ENCODE peak calls at places on chromosomes 7 and 10, in seven cellular contexts. One of them, this sample, is unnamed.

GRCh38 chr10:110684800-110685446 is 40.8 kb downstream of the RBM20 start:
- DNase-seq in stimulated activated CD4-positive, alpha-beta T cell treated with anti-CD3 and anti-CD28 coated beads, Interleukin-1b, Interleukin-23, amount 100 ng/mL, for 1 hour: no peak
- DNase-seq in fibroblast of pulmonary artery: no peak
- DNase-seq in substantia nigra: no peak
- DNase-seq in HuH-7.5: no peak
- DNase-seq in occipital lobe: no peak
- DNase-seq in sigmoid colon: no peak
- DNase-seq in this sample: no peak

GRCh38 chr10:30784521-30784895 is 155.0 kb upstream of the LYZL2 start:
- DNase-seq in fibroblast of pulmonary artery: peak; percentile 83
- DNase-seq in substantia nigra: no peak
- DNase-seq in occipital lobe: no peak
- DNase-seq in sigmoid colon: peak; percentile 44
- DNase-seq in stimulated activated CD4-positive, alpha-beta T cell treated with anti-CD3 and anti-CD28 coated beads, Interleukin-1b, Interleukin-23, amount 100 ng/mL, for 1 hour: no peak
- DNase-seq in HuH-7.5: no peak
- DNase-seq in this sample: no peak

GRCh38 chr7:148398844-148399365 is 191.7 kb upstream of the C7orf33 start:
- DNase-seq in fibroblast of pulmonary artery: no peak
- DNase-seq in occipital lobe: no peak
- DNase-seq in HuH-7.5: no peak
- DNase-seq in substantia nigra: no peak
- DNase-seq in sigmoid colon: no peak
- DNase-seq in stimulated activated CD4-positive, alpha-beta T cell treated with anti-CD3 and anti-CD28 coated beads, Interleukin-1b, Interleukin-23, amount 100 ng/mL, for 1 hour: no peak
- DNase-seq in this sample: no peak

GRCh38 chr7:12403287-12404181 is at the start of gene VWDE:
- DNase-seq in fibroblast of pulmonary artery: peak; percentile 8
- DNase-seq in substantia nigra: no peak
- DNase-seq in occipital lobe: peak; percentile 48
- DNase-seq in HuH-7.5: peak; percentile 65
- DNase-seq in stimulated activated CD4-positive, alpha-beta T cell treated with anti-CD3 and anti-CD28 coated beads, Interleukin-1b, Interleukin-23, amount 100 ng/mL, for 1 hour: no peak
- DNase-seq in sigmoid colon: no peak
- DNase-seq in this sample: no peak

GRCh38 chr7:104845541-104845940 is 168.5 kb upstream of the KMT2E start:
- DNase-seq in occipital lobe: peak; percentile 52
- DNase-seq in sigmoid colon: no peak
- DNase-seq in stimulated activated CD4-positive, alpha-beta T cell treated with anti-CD3 and anti-CD28 coated beads, Interleukin-1b, Interleukin-23, amount 100 ng/mL, for 1 hour: no peak
- DNase-seq in substantia nigra: peak; percentile 80
- DNase-seq in fibroblast of pulmonary artery: no peak
- DNase-seq in HuH-7.5: no peak
- DNase-seq in this sample: no peak

GRCh38 chr7:11077816-11078215 is 104.1 kb downstream of the PHF14 start:
- DNase-seq in sigmoid colon: no peak
- DNase-seq in occipital lobe: no peak
- DNase-seq in substantia nigra: no peak
- DNase-seq in HuH-7.5: no peak
- DNase-seq in fibroblast of pulmonary artery: no peak
- DNase-seq in stimulated activated CD4-positive, alpha-beta T cell treated with anti-CD3 and anti-CD28 coated beads, Interleukin-1b, Interleukin-23, amount 100 ng/mL, for 1 hour: no peak
- DNase-seq in this sample: no peak

GRCh38 chr7:101913876-101914275 is 96.5 kb downstream of the CUX1 start:
- DNase-seq in HuH-7.5: no peak
- DNase-seq in stimulated activated CD4-positive, alpha-beta T cell treated with anti-CD3 and anti-CD28 coated beads, Interleukin-1b, Interleukin-23, amount 100 ng/mL, for 1 hour: no peak
- DNase-seq in fibroblast of pulmonary artery: peak; percentile 75
- DNase-seq in occipital lobe: no peak
- DNase-seq in sigmoid colon: no peak
- DNase-seq in substantia nigra: no peak
- DNase-seq in this sample: no peak

GRCh38 chr10:11689945-11690736 is 52.0 kb upstream of the ECHDC3 start:
- DNase-seq in sigmoid colon: no peak
- DNase-seq in substantia nigra: no peak
- DNase-seq in stimulated activated CD4-positive, alpha-beta T cell treated with anti-CD3 and anti-CD28 coated beads, Interleukin-1b, Interleukin-23, amount 100 ng/mL, for 1 hour: no peak
- DNase-seq in HuH-7.5: no peak
- DNase-seq in fibroblast of pulmonary artery: no peak
- DNase-seq in occipital lobe: no peak
- DNase-seq in this sample: no peak

GRCh38 chr7:24435002-24435401 is 138.2 kb upstream of the PALS2 start:
- DNase-seq in occipital lobe: no peak
- DNase-seq in fibroblast of pulmonary artery: no peak
- DNase-seq in HuH-7.5: no peak
- DNase-seq in substantia nigra: no peak
- DNase-seq in stimulated activated CD4-positive, alpha-beta T cell treated with anti-CD3 and anti-CD28 coated beads, Interleukin-1b, Interleukin-23, amount 100 ng/mL, for 1 hour: no peak
- DNase-seq in sigmoid colon: no peak
- DNase-seq in this sample: no peak

GRCh38 chr10:97714401-97715258 is 1.1 kb downstream of the MARVELD1 start:
- DNase-seq in HuH-7.5: peak; percentile 81
- DNase-seq in substantia nigra: peak; percentile 59
- DNase-seq in stimulated activated CD4-positive, alpha-beta T cell treated with anti-CD3 and anti-CD28 coated beads, Interleukin-1b, Interleukin-23, amount 100 ng/mL, for 1 hour: no peak
- DNase-seq in sigmoid colon: peak; percentile 94
- DNase-seq in occipital lobe: no peak
- DNase-seq in fibroblast of pulmonary artery: peak; percentile 82
- DNase-seq in this sample: no peak

GRCh38 chr10:79381804-79382221 is 34.5 kb downstream of the PPIF start:
- DNase-seq in stimulated activated CD4-positive, alpha-beta T cell treated with anti-CD3 and anti-CD28 coated beads, Interleukin-1b, Interleukin-23, amount 100 ng/mL, for 1 hour: no peak
- DNase-seq in HuH-7.5: peak; percentile 55
- DNase-seq in substantia nigra: peak; percentile 76
- DNase-seq in fibroblast of pulmonary artery: peak; percentile 86
- DNase-seq in occipital lobe: no peak
- DNase-seq in sigmoid colon: peak; percentile 97
- DNase-seq in this sample: no peak

GRCh38 chr7:135578569-135578968 is 20.9 kb downstream of the NUP205 start:
- DNase-seq in sigmoid colon: no peak
- DNase-seq in occipital lobe: no peak
- DNase-seq in HuH-7.5: no peak
- DNase-seq in substantia nigra: no peak
- DNase-seq in fibroblast of pulmonary artery: no peak
- DNase-seq in stimulated activated CD4-positive, alpha-beta T cell treated with anti-CD3 and anti-CD28 coated beads, Interleukin-1b, Interleukin-23, amount 100 ng/mL, for 1 hour: no peak
- DNase-seq in this sample: no peak

GRCh38 chr10:58179238-58179637 is 88.5 kb downstream of the IPMK start:
- DNase-seq in stimulated activated CD4-positive, alpha-beta T cell treated with anti-CD3 and anti-CD28 coated beads, Interleukin-1b, Interleukin-23, amount 100 ng/mL, for 1 hour: no peak
- DNase-seq in occipital lobe: no peak
- DNase-seq in substantia nigra: no peak
- DNase-seq in HuH-7.5: no peak
- DNase-seq in fibroblast of pulmonary artery: peak; percentile 44
- DNase-seq in sigmoid colon: no peak
- DNase-seq in this sample: no peak

GRCh38 chr10:61992683-61993629 is 91.5 kb downstream of the ARID5B start:
- DNase-seq in fibroblast of pulmonary artery: peak; percentile 98
- DNase-seq in HuH-7.5: no peak
- DNase-seq in sigmoid colon: peak; percentile 86
- DNase-seq in occipital lobe: no peak
- DNase-seq in substantia nigra: no peak
- DNase-seq in stimulated activated CD4-positive, alpha-beta T cell treated with anti-CD3 and anti-CD28 coated beads, Interleukin-1b, Interleukin-23, amount 100 ng/mL, for 1 hour: peak; percentile 12
- DNase-seq in this sample: no peak

GRCh38 chr7:82559203-82559805 is 115.7 kb upstream of the CACNA2D1 start:
- DNase-seq in fibroblast of pulmonary artery: no peak
- DNase-seq in substantia nigra: no peak
- DNase-seq in occipital lobe: peak; percentile 1
- DNase-seq in stimulated activated CD4-positive, alpha-beta T cell treated with anti-CD3 and anti-CD28 coated beads, Interleukin-1b, Interleukin-23, amount 100 ng/mL, for 1 hour: no peak
- DNase-seq in sigmoid colon: no peak
- DNase-seq in HuH-7.5: no peak
- DNase-seq in this sample: no peak

GRCh38 chr7:96910484-96910883 is 94.9 kb upstream of the DLX6 start:
- DNase-seq in substantia nigra: no peak
- DNase-seq in sigmoid colon: no peak
- DNase-seq in fibroblast of pulmonary artery: no peak
- DNase-seq in stimulated activated CD4-positive, alpha-beta T cell treated with anti-CD3 and anti-CD28 coated beads, Interleukin-1b, Interleukin-23, amount 100 ng/mL, for 1 hour: no peak
- DNase-seq in occipital lobe: no peak
- DNase-seq in HuH-7.5: no peak
- DNase-seq in this sample: no peak

GRCh38 chr7:124188576-124188975 is 155.7 kb upstream of the TMEM229A start:
- DNase-seq in sigmoid colon: no peak
- DNase-seq in stimulated activated CD4-positive, alpha-beta T cell treated with anti-CD3 and anti-CD28 coated beads, Interleukin-1b, Interleukin-23, amount 100 ng/mL, for 1 hour: no peak
- DNase-seq in substantia nigra: no peak
- DNase-seq in HuH-7.5: no peak
- DNase-seq in occipital lobe: no peak
- DNase-seq in fibroblast of pulmonary artery: no peak
- DNase-seq in this sample: no peak

GRCh38 chr10:30436200-30436599 is 2.2 kb downstream of the MAP3K8 start:
- DNase-seq in sigmoid colon: peak; percentile 70
- DNase-seq in occipital lobe: no peak
- DNase-seq in stimulated activated CD4-positive, alpha-beta T cell treated with anti-CD3 and anti-CD28 coated beads, Interleukin-1b, Interleukin-23, amount 100 ng/mL, for 1 hour: no peak
- DNase-seq in substantia nigra: peak; percentile 17
- DNase-seq in fibroblast of pulmonary artery: peak; percentile 88
- DNase-seq in HuH-7.5: no peak
- DNase-seq in this sample: no peak

GRCh38 chr7:28714452-28715120 is 243.5 kb downstream of the TRIL start:
- DNase-seq in substantia nigra: peak; percentile 22
- DNase-seq in fibroblast of pulmonary artery: no peak
- DNase-seq in stimulated activated CD4-positive, alpha-beta T cell treated with anti-CD3 and anti-CD28 coated beads, Interleukin-1b, Interleukin-23, amount 100 ng/mL, for 1 hour: no peak
- DNase-seq in occipital lobe: no peak
- DNase-seq in HuH-7.5: no peak
- DNase-seq in sigmoid colon: no peak
- DNase-seq in this sample: no peak

GRCh38 chr10:112510384-112510783 is 63.4 kb downstream of the VTI1A start:
- DNase-seq in substantia nigra: no peak
- DNase-seq in sigmoid colon: no peak
- DNase-seq in HuH-7.5: no peak
- DNase-seq in occipital lobe: no peak
- DNase-seq in fibroblast of pulmonary artery: no peak
- DNase-seq in stimulated activated CD4-positive, alpha-beta T cell treated with anti-CD3 and anti-CD28 coated beads, Interleukin-1b, Interleukin-23, amount 100 ng/mL, for 1 hour: no peak
- DNase-seq in this sample: no peak

GRCh38 chr7:132601783-132602182 is 25.5 kb upstream of the PLXNA4 start:
- DNase-seq in fibroblast of pulmonary artery: no peak
- DNase-seq in occipital lobe: no peak
- DNase-seq in HuH-7.5: no peak
- DNase-seq in substantia nigra: no peak
- DNase-seq in stimulated activated CD4-positive, alpha-beta T cell treated with anti-CD3 and anti-CD28 coated beads, Interleukin-1b, Interleukin-23, amount 100 ng/mL, for 1 hour: no peak
- DNase-seq in sigmoid colon: no peak
- DNase-seq in this sample: no peak

GRCh38 chr7:2307690-2308107 is 6.5 kb downstream of the SNX8 start:
- DNase-seq in occipital lobe: no peak
- DNase-seq in HuH-7.5: peak; percentile 2
- DNase-seq in stimulated activated CD4-positive, alpha-beta T cell treated with anti-CD3 and anti-CD28 coated beads, Interleukin-1b, Interleukin-23, amount 100 ng/mL, for 1 hour: no peak
- DNase-seq in sigmoid colon: no peak
- DNase-seq in fibroblast of pulmonary artery: no peak
- DNase-seq in substantia nigra: no peak
- DNase-seq in this sample: no peak

GRCh38 chr7:46653848-46654247 is 732.8 kb upstream of the IGFBP3 start:
- DNase-seq in occipital lobe: no peak
- DNase-seq in HuH-7.5: no peak
- DNase-seq in fibroblast of pulmonary artery: no peak
- DNase-seq in substantia nigra: no peak
- DNase-seq in sigmoid colon: no peak
- DNase-seq in stimulated activated CD4-positive, alpha-beta T cell treated with anti-CD3 and anti-CD28 coated beads, Interleukin-1b, Interleukin-23, amount 100 ng/mL, for 1 hour: no peak
- DNase-seq in this sample: no peak

GRCh38 chr10:110481948-110482347 is 15.8 kb upstream of the DUSP5 start:
- DNase-seq in substantia nigra: no peak
- DNase-seq in HuH-7.5: no peak
- DNase-seq in stimulated activated CD4-positive, alpha-beta T cell treated with anti-CD3 and anti-CD28 coated beads, Interleukin-1b, Interleukin-23, amount 100 ng/mL, for 1 hour: no peak
- DNase-seq in sigmoid colon: no peak
- DNase-seq in fibroblast of pulmonary artery: no peak
- DNase-seq in occipital lobe: no peak
- DNase-seq in this sample: no peak

GRCh38 chr10:130360826-130361311 is 224.7 kb downstream of the GLRX3 start:
- DNase-seq in fibroblast of pulmonary artery: no peak
- DNase-seq in sigmoid colon: peak; percentile 52
- DNase-seq in HuH-7.5: no peak
- DNase-seq in occipital lobe: no peak
- DNase-seq in substantia nigra: no peak
- DNase-seq in stimulated activated CD4-positive, alpha-beta T cell treated with anti-CD3 and anti-CD28 coated beads, Interleukin-1b, Interleukin-23, amount 100 ng/mL, for 1 hour: no peak
- DNase-seq in this sample: no peak

GRCh38 chr7:107284911-107285479 is 116.2 kb downstream of the HBP1 start:
- DNase-seq in fibroblast of pulmonary artery: peak; percentile 4
- DNase-seq in occipital lobe: no peak
- DNase-seq in sigmoid colon: no peak
- DNase-seq in HuH-7.5: no peak
- DNase-seq in stimulated activated CD4-positive, alpha-beta T cell treated with anti-CD3 and anti-CD28 coated beads, Interleukin-1b, Interleukin-23, amount 100 ng/mL, for 1 hour: no peak
- DNase-seq in substantia nigra: no peak
- DNase-seq in this sample: no peak

GRCh38 chr7:40579401-40579800 is 444.6 kb downstream of the SUGCT start:
- DNase-seq in sigmoid colon: no peak
- DNase-seq in stimulated activated CD4-positive, alpha-beta T cell treated with anti-CD3 and anti-CD28 coated beads, Interleukin-1b, Interleukin-23, amount 100 ng/mL, for 1 hour: no peak
- DNase-seq in HuH-7.5: no peak
- DNase-seq in fibroblast of pulmonary artery: peak; percentile 68
- DNase-seq in occipital lobe: no peak
- DNase-seq in substantia nigra: no peak
- DNase-seq in this sample: no peak

GRCh38 chr10:92901819-92902234 is 53.5 kb downstream of the EXOC6 start:
- DNase-seq in substantia nigra: no peak
- DNase-seq in sigmoid colon: no peak
- DNase-seq in fibroblast of pulmonary artery: no peak
- DNase-seq in HuH-7.5: no peak
- DNase-seq in stimulated activated CD4-positive, alpha-beta T cell treated with anti-CD3 and anti-CD28 coated beads, Interleukin-1b, Interleukin-23, amount 100 ng/mL, for 1 hour: no peak
- DNase-seq in occipital lobe: no peak
- DNase-seq in this sample: no peak

GRCh38 chr7:156368053-156368452 is 272.5 kb upstream of the RNF32 start:
- DNase-seq in substantia nigra: no peak
- DNase-seq in occipital lobe: no peak
- DNase-seq in sigmoid colon: no peak
- DNase-seq in HuH-7.5: no peak
- DNase-seq in fibroblast of pulmonary artery: no peak
- DNase-seq in stimulated activated CD4-positive, alpha-beta T cell treated with anti-CD3 and anti-CD28 coated beads, Interleukin-1b, Interleukin-23, amount 100 ng/mL, for 1 hour: no peak
- DNase-seq in this sample: no peak

GRCh38 chr10:99926925-99927718 is 82.6 kb downstream of the DNMBP start:
- DNase-seq in occipital lobe: no peak
- DNase-seq in fibroblast of pulmonary artery: peak; percentile 72
- DNase-seq in stimulated activated CD4-positive, alpha-beta T cell treated with anti-CD3 and anti-CD28 coated beads, Interleukin-1b, Interleukin-23, amount 100 ng/mL, for 1 hour: no peak
- DNase-seq in sigmoid colon: peak; percentile 74
- DNase-seq in substantia nigra: peak; percentile 21
- DNase-seq in HuH-7.5: no peak
- DNase-seq in this sample: no peak